ENCODE peak calls at places on chromosomes 13 and 19, in six cellular contexts. F, S, C, P, D and Q are unnamed samples.

GRCh38 chr13:32060319-32060924 is 28.8 kb downstream of the FRY start:
- DNase-seq in F (no peak), S (peak), C (no peak), P (no peak), D (no peak), Q (no peak)

GRCh38 chr13:103788061-103788652 is 721.9 kb upstream of the SLC10A2 start:
- DNase-seq in F (peak), S (no peak), C (no peak), P (no peak), D (no peak), Q (peak)

GRCh38 chr13:39751805-39752204 is 96.3 kb downstream of the COG6 start:
- DNase-seq in F (no peak), S (no peak), C (no peak), P (no peak), D (no peak), Q (no peak)

GRCh38 chr19:2771786-2772674 is 11.0 kb downstream of the SGTA start:
- DNase-seq in F (no peak), S (no peak), C (no peak), P (no peak), D (no peak), Q (no peak)

GRCh38 chr13:50745542-50745941 is 98.0 kb downstream of the DLEU7 start:
- DNase-seq in F (no peak), S (no peak), C (no peak), P (no peak), D (no peak), Q (peak)

GRCh38 chr19:40614595-40615411 is 13.6 kb downstream of the LTBP4 start:
- DNase-seq in F (peak), S (no peak), C (peak), P (peak), D (peak), Q (peak)

GRCh38 chr13:52652980-52653303 is 306 bp downstream of the SUGT1 start:
- DNase-seq in F (no peak), S (no peak), C (no peak), P (no peak), D (no peak), Q (no peak)

GRCh38 chr13:20058476-20058875 is 99.9 kb downstream of the ZMYM2 start:
- DNase-seq in F (no peak), S (no peak), C (no peak), P (no peak), D (no peak), Q (no peak)

GRCh38 chr13:26919311-26919710 is 158.7 kb upstream of the GPR12 start:
- DNase-seq in F (no peak), S (no peak), C (no peak), P (no peak), D (no peak), Q (no peak)

GRCh38 chr13:85812282-85812681 is 13.1 kb upstream of the SLITRK6 start:
- DNase-seq in F (no peak), S (no peak), C (no peak), P (no peak), D (no peak), Q (no peak)

GRCh38 chr13:85806553-85807175 is 7.4 kb upstream of the SLITRK6 start:
- DNase-seq in F (no peak), S (peak), C (no peak), P (peak), D (no peak), Q (peak)
- TF ChIP-seq CREB1 in F (no peak), S (no peak), C (no peak), P (no peak), D (no peak), Q (no peak)

GRCh38 chr13:29803221-29803620 is 47.2 kb downstream of the UBL3 start:
- DNase-seq in F (no peak), S (no peak), C (no peak), P (no peak), D (no peak), Q (no peak)

GRCh38 chr13:29800687-29801086 is 49.7 kb downstream of the UBL3 start:
- DNase-seq in F (peak), S (no peak), C (no peak), P (no peak), D (no peak), Q (peak)

GRCh38 chr13:29802621-29803020 is 47.8 kb downstream of the UBL3 start:
- DNase-seq in F (no peak), S (no peak), C (no peak), P (no peak), D (no peak), Q (no peak)

GRCh38 chr13:29801102-29801501 is 49.3 kb downstream of the UBL3 start:
- DNase-seq in F (no peak), S (no peak), C (no peak), P (no peak), D (no peak), Q (no peak)

GRCh38 chr13:29801737-29802305 is 48.6 kb downstream of the UBL3 start:
- DNase-seq in F (no peak), S (no peak), C (no peak), P (no peak), D (no peak), Q (peak)
- TF ChIP-seq CREB1 in F (no peak), S (no peak), C (no peak), P (no peak), D (no peak), Q (no peak)

DNA sequence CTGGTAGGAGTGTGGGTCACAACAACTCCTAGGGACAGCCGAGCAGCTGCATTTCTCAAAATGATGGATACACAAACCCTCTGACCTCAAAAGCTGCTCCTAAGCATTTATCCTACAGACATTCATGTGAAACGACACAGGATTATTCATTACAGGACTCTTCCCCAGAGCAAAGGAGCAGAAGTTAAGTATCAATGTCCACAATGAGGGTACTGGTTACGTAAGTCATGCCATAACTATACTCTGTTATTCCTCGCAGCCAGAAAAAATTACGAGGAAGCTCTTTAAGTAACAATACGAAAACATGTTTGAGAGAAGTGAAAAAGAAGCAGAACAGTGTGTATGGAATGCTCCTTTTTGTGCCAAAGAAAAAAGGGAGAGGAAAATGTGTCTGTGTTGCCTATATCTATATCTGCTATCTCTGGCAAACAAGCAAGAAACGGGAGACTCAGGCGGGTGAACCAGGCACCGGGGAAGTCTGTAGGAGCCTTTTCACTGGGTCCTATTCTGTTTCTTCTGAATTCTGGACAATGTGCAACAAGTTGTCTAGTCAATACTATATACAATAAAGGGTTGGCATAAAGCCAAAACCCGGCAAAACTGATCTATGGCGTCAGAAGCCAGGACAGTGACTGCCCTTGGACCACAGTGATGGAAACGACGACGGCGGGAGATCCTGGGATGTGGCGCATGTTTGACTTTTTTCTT is 1.3 kb downstream of the ISOC2 start:
- DNase-seq in F (no peak), S (peak), C (no peak), P (peak), D (no peak), Q (no peak)
- TF ChIP-seq CREB1 in F (no peak), S (no peak), C (no peak), P (no peak), D (no peak), Q (no peak)

GRCh38 chr19:11581740-11582139 is 4.3 kb upstream of the ACP5 start:
- DNase-seq in F (no peak), S (no peak), C (peak), P (peak), D (no peak), Q (no peak)
- TF ChIP-seq CREB1 in F (no peak), S (no peak), C (peak), P (no peak), D (no peak), Q (no peak)

DNA sequence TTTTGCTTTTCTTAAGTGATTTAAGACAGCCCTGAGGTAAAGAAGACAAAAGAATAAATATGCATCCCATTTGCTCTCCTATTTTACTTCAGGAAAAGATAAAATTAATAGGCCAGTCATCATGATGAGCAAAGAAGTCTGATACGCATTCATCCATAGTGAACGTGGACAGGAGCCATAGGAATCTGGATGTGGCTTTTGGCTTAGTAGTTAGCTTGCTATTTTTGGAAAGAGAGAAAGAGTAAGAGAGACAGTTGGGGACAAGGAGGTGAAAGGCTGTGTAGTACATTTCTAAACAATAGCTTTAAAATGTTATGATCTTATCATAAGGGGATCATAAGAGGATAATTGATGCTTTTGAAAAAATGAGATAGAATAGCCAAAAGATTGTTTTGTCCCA is 545.2 kb downstream of the IRS2 start:
- DNase-seq in F (no peak), S (no peak), C (no peak), P (no peak), D (no peak), Q (no peak)
- TF ChIP-seq CREB1 in F (no peak), S (no peak), C (no peak), P (no peak), D (no peak), Q (no peak)

GRCh38 chr19:17517898-17518297 is 6.4 kb downstream of the PGLS start:
- DNase-seq in F (no peak), S (no peak), C (no peak), P (no peak), D (no peak), Q (no peak)
- TF ChIP-seq CREB1 in F (no peak), S (no peak), C (no peak), P (no peak), D (no peak), Q (no peak)

GRCh38 chr13:41709511-41709910 is 251.4 kb downstream of the VWA8 start:
- DNase-seq in F (no peak), S (no peak), C (no peak), P (no peak), D (no peak), Q (no peak)
- TF ChIP-seq CREB1 in F (no peak), S (no peak), C (no peak), P (no peak), D (no peak), Q (no peak)

DNA sequence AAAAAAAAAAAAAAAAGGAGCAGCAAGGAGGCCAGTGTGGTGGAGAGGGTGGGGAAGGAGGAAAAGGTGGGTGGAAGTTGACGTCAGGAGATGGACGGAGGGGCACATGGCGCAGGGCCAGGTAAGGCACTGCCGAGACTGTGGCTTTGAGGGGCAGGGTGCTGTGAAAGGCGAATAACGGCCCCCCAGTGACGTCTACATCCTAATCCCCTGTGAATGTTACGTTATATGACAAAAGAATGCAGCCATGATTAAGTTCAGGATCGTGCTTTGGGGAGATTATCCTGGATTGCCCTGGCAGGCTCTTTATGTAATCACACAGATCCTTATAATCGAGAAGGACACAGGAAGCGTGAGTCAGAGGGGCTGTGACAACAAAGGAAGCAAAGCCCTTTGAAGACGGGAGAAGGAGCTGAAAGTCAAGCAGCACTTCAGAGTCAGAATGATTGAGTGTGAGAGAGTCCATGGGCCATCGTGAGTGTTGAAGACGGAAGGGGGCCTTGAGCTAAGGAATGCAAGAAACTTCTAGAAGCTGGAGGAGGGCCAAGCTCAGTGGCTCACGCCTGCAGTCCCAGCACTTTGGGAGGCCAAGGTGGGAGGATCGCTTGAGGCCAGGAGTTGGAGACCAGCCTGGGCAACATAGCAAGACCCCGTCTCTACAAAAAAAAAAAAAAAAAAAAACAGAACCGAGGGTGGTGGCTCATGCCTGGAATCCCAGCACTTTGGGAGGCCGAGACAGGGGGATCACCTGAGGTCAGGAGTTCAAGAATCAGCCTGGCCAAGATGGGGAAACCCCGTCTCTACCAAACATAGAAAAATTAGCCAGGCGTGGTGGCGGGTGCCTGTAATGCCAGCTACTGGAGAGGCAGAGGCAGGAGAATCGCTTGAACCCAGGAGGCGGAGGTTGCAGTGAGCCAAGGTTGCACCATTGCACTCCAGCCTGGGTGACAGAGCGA is 13.8 kb upstream of the CEACAM16 start:
- DNase-seq in F (no peak), S (peak), C (no peak), P (peak), D (no peak), Q (peak)
- TF ChIP-seq CREB1 in F (no peak), S (no peak), C (no peak), P (no peak), D (no peak), Q (no peak)